ENCODE peak calls at places on chromosomes 6 and 20, in four cellular contexts. G, L, A and J are unnamed samples.

GRCh38 chr6:170031096-170031471 is 259.8 kb downstream of the DLL1 start:
- DNase-seq in G (no peak), L (peak), A (no peak), J (peak)

GRCh38 chr20:35329435-35330139 is 37.4 kb upstream of the FAM83C start:
- DNase-seq in G (no peak), L (peak), A (peak), J (no peak)

GRCh38 chr6:31055401-31055800 is 45.1 kb downstream of the MUC22 start:
- DNase-seq in G (no peak), L (no peak), A (no peak), J (no peak)

GRCh38 chr6:27893836-27894807 is 18.1 kb downstream of the OR2B2 start:
- DNase-seq in G (peak), L (peak), A (peak), J (peak)

GRCh38 chr6:119076966-119077642 is 1.4 kb downstream of the FAM184A start:
- DNase-seq in G (no peak), L (peak), A (no peak), J (no peak)

GRCh38 chr20:11443382-11444119 is 474.1 kb upstream of the BTBD3 start:
- DNase-seq in G (no peak), L (no peak), A (no peak), J (no peak)

GRCh38 chr6:28522594-28523557 is 2.8 kb upstream of the GPX5 start:
- DNase-seq in G (no peak), L (no peak), A (peak), J (no peak)

GRCh38 chr6:80094017-80094416 is 12.5 kb upstream of the BCKDHB start:
- DNase-seq in G (no peak), L (peak), A (peak), J (no peak)

GRCh38 chr6:136365781-136366354 is 76.2 kb upstream of the BCLAF1 start:
- DNase-seq in G (peak), L (no peak), A (no peak), J (peak)

GRCh38 chr20:17854307-17854903 is 114.2 kb downstream of the SNX5 start:
- DNase-seq in G (peak), L (peak), A (no peak), J (no peak)

GRCh38 chr6:38730136-38730862 is 15.2 kb downstream of the DNAH8 start:
- DNase-seq in G (no peak), L (no peak), A (no peak), J (no peak)

GRCh38 chr20:32641464-32641863 is 32.3 kb downstream of the C20orf203 start:
- DNase-seq in G (no peak), L (no peak), A (no peak), J (no peak)

GRCh38 chr20:37327748-37328147 is 18.2 kb upstream of the SRC start:
- DNase-seq in G (no peak), L (peak), A (no peak), J (peak)

GRCh38 chr6:3874069-3874468 is 24.9 kb downstream of the FAM50B start:
- DNase-seq in G (no peak), L (no peak), A (no peak), J (no peak)

GRCh38 chr6:87122477-87122876 is 27.6 kb upstream of the CGA start:
- DNase-seq in G (no peak), L (no peak), A (no peak), J (no peak)

GRCh38 chr6:31041372-31041974 is 31.2 kb downstream of the MUC22 start:
- DNase-seq in G (no peak), L (no peak), A (no peak), J (no peak)

GRCh38 chr6:139336488-139336887 is 38.0 kb downstream of the CITED2 start:
- DNase-seq in G (peak), L (no peak), A (no peak), J (no peak)

GRCh38 chr6:17630511-17631073 is 30.5 kb downstream of the FAM8A1 start:
- DNase-seq in G (no peak), L (no peak), A (no peak), J (peak)

GRCh38 chr20:35702051-35702823 is 3.0 kb downstream of the ROMO1 start:
- DNase-seq in G (no peak), L (peak), A (no peak), J (peak)

GRCh38 chr6:3287976-3288707 is 29.4 kb downstream of the PSMG4 start:
- DNase-seq in G (no peak), L (no peak), A (no peak), J (no peak)

GRCh38 chr20:20690676-20691476 is 21.6 kb downstream of the RALGAPA2 start:
- DNase-seq in G (no peak), L (no peak), A (no peak), J (no peak)

GRCh38 chr6:61947311-61947970 is 338.6 kb downstream of the KHDRBS2 start:
- DNase-seq in G (no peak), L (no peak), A (no peak), J (no peak)

GRCh38 chr6:81743649-81744048 is 8.8 kb downstream of the TENT5A start:
- DNase-seq in G (no peak), L (peak), A (no peak), J (no peak)

GRCh38 chr6:170208651-170209353 is 82.1 kb downstream of the DLL1 start:
- DNase-seq in G (peak), L (no peak), A (peak), J (peak)

GRCh38 chr20:6007529-6008103 is 46.2 kb downstream of the LRRN4 start:
- DNase-seq in G (no peak), L (peak), A (no peak), J (no peak)

GRCh38 chr20:44115181-44115580 is 71.8 kb downstream of the JPH2 start:
- DNase-seq in G (no peak), L (no peak), A (no peak), J (no peak)

GRCh38 chr6:30795549-30796293 is 51.4 kb upstream of the IER3 start:
- DNase-seq in G (no peak), L (no peak), A (no peak), J (no peak)

GRCh38 chr6:103797738-103798137 is 1062.0 kb downstream of the HACE1 start:
- DNase-seq in G (no peak), L (peak), A (no peak), J (no peak)

GRCh38 chr6:112683926-112684325 is 336.8 kb downstream of the RFPL4B start:
- DNase-seq in G (no peak), L (peak), A (no peak), J (no peak)

GRCh38 chr6:146210406-146211068 is 181.7 kb downstream of the GRM1 start:
- DNase-seq in G (no peak), L (no peak), A (no peak), J (no peak)

GRCh38 chr6:14001329-14002012 is 76.7 kb downstream of the RNF182 start:
- DNase-seq in G (no peak), L (peak), A (no peak), J (no peak)

GRCh38 chr6:150128425-150128824 is 14.4 kb upstream of the PPP1R14C start:
- DNase-seq in G (no peak), L (no peak), A (no peak), J (peak)

GRCh38 chr6:11492444-11493300 is 44.9 kb upstream of the TMEM170B start:
- DNase-seq in G (no peak), L (peak), A (no peak), J (no peak)

GRCh38 chr6:11491596-11491995 is 46.0 kb upstream of the TMEM170B start:
- DNase-seq in G (no peak), L (no peak), A (no peak), J (no peak)

GRCh38 chr6:11490996-11491395 is 46.6 kb upstream of the TMEM170B start:
- DNase-seq in G (no peak), L (no peak), A (no peak), J (no peak)

GRCh38 chr6:11493979-11494378 is 43.6 kb upstream of the TMEM170B start:
- DNase-seq in G (no peak), L (peak), A (no peak), J (no peak)

DNA sequence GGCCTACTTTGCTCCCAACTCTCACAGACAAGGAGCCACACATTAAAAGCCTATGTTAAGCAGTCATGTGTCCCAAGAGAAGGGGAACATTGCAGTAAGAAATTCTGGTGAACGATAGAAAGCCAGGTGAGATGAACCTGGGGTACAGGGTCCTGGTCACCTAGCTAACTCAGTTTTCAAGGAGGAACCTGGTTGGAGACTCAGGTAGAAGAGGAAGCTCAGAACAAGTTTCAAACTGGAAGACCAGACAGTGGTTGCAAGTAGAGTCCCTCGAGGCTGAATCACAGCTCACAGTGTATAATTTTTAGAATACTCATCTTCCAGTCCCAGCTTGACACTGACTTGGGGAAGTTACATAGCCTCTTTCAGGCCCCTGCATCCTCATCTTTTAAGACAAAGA is 45.6 kb upstream of the TMEM170B start:
- DNase-seq in G (no peak), L (peak), A (no peak), J (no peak)
- H3K27ac ChIP-seq in G (no peak), L (no peak), A (no peak), J (no peak)

DNA sequence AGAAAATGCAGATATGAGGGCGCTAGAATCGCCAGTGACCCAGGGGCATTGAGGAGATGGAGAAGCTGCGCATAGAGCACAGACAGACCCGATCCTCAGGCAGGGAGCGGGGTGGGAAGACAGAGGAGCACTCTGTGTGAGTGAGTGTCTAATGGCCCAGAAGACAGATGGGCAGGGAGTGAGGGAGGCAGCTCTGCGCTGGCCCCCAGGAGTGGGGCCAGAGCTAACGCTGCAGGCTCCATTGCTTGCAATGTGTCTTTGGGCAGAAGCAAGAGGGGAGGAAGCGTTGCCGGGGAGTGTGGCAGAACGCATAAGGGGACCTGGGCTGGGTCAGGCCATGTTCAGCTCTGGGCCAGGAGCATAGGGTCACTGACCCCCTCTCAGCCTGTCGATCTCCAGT is 207.0 kb downstream of the TBXT start:
- DNase-seq in G (no peak), L (no peak), A (no peak), J (no peak)
- H3K27ac ChIP-seq in G (no peak), L (no peak), A (no peak), J (no peak)

GRCh38 chr6:39884696-39885095 is 49.6 kb downstream of the MOCS1 start:
- DNase-seq in G (no peak), L (peak), A (no peak), J (no peak)

GRCh38 chr6:39885691-39886090 is 48.6 kb downstream of the MOCS1 start:
- DNase-seq in G (no peak), L (no peak), A (no peak), J (no peak)

GRCh38 chr6:39886871-39887270 is 47.4 kb downstream of the MOCS1 start:
- DNase-seq in G (no peak), L (no peak), A (no peak), J (no peak)

GRCh38 chr6:39889229-39889628 is 45.0 kb downstream of the MOCS1 start:
- DNase-seq in G (no peak), L (no peak), A (no peak), J (no peak)

GRCh38 chr6:39887692-39888450 is 46.4 kb downstream of the MOCS1 start:
- DNase-seq in G (peak), L (peak), A (no peak), J (peak)
- H3K27ac ChIP-seq in G (peak), L (peak), A (no peak), J (peak)

GRCh38 chr6:71345505-71345904 is 56.9 kb downstream of the OGFRL1 start:
- DNase-seq in G (no peak), L (no peak), A (no peak), J (no peak)
- H3K27ac ChIP-seq in G (no peak), L (no peak), A (no peak), J (no peak)

DNA sequence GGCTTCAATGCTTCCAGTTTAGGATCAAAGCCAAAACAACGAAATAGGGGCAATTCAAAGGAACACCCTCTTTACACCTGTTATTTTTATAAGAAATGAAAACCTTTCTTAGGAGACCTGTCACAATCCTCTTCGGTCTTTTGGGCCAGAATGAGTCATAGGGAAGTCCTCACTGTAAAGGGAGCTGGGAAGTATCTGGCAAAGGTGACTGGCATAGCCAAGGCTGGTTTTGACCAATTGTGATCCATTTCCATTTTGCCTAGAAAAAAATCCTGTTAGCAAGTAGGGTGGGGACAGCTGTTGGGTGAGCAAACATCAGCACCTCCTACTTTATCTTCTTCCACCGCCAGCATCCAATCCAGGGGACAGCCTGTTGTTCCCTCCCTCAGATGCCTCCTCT is 343.2 kb upstream of the SULF2 start:
- DNase-seq in G (no peak), L (peak), A (no peak), J (no peak)
- H3K27ac ChIP-seq in G (no peak), L (no peak), A (no peak), J (no peak)

DNA sequence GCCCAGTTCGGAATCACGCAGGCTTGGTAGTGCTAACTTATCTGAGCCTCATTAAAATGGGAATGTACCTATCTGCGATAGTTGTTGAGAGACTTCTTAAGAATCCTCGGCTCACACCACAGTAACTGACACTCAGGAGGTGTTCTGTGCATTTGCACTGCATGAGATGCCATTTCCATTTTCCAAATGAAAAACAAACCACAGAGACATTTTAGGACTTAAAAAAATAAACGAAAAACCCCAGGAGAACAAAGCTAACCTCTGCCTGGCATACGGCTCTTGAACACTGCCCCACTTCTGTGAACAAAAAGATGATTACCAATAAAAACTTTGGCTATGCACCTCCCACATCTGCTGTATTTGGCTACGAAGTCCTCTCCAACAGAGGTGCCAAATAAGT is 37.6 kb downstream of the BEND3 start:
- DNase-seq in G (no peak), L (no peak), A (no peak), J (no peak)
- H3K27ac ChIP-seq in G (no peak), L (no peak), A (no peak), J (no peak)